ENCODE peak calls at places on chromosomes 11 and 22, in five cellular contexts. One of them, this sample, is unnamed.

GRCh38 chr11:128207861-128208321 is 379.5 kb downstream of the ETS1 start:
- DNase-seq in AG04449: peak; percentile 82
- DNase-seq in GM06990: no peak
- DNase-seq in epithelial cell of proximal tubule: peak; percentile 100
- DNase-seq in colonic mucosa: no peak
- DNase-seq in this sample: peak; percentile 92

GRCh38 chr22:33240901-33241300 is 182.7 kb upstream of the SYN3 start:
- DNase-seq in GM06990: peak; percentile 35
- DNase-seq in AG04449: no peak
- DNase-seq in colonic mucosa: no peak
- DNase-seq in epithelial cell of proximal tubule: no peak
- DNase-seq in this sample: no peak

GRCh38 chr11:119854521-119854920 is 125.5 kb upstream of the NECTIN1 start:
- DNase-seq in colonic mucosa: peak; percentile 41
- DNase-seq in AG04449: no peak
- DNase-seq in epithelial cell of proximal tubule: no peak
- DNase-seq in GM06990: no peak
- DNase-seq in this sample: no peak

GRCh38 chr22:42615092-42615859 is 593 bp upstream of the POLDIP3 start:
- DNase-seq in colonic mucosa: peak; percentile 92
- DNase-seq in GM06990: peak; percentile 92
- DNase-seq in epithelial cell of proximal tubule: peak; percentile 92
- DNase-seq in AG04449: peak; percentile 97
- DNase-seq in this sample: peak; percentile 98

GRCh38 chr11:420911-421321 is 6.1 kb upstream of the SIGIRR start:
- DNase-seq in epithelial cell of proximal tubule: no peak
- DNase-seq in colonic mucosa: no peak
- DNase-seq in AG04449: no peak
- DNase-seq in GM06990: no peak
- DNase-seq in this sample: no peak

GRCh38 chr11:61054927-61055562 is 47.2 kb upstream of the CD5 start:
- DNase-seq in epithelial cell of proximal tubule: no peak
- DNase-seq in colonic mucosa: no peak
- DNase-seq in AG04449: no peak
- DNase-seq in GM06990: no peak
- DNase-seq in this sample: no peak

GRCh38 chr11:67644042-67644441 is 4.5 kb upstream of the TBX10 start:
- DNase-seq in AG04449: no peak
- DNase-seq in GM06990: no peak
- DNase-seq in epithelial cell of proximal tubule: no peak
- DNase-seq in colonic mucosa: no peak
- DNase-seq in this sample: no peak

GRCh38 chr11:110715541-110715940 is 3.3 kb upstream of the ARHGAP20 start:
- DNase-seq in GM06990: no peak
- DNase-seq in epithelial cell of proximal tubule: no peak
- DNase-seq in AG04449: no peak
- DNase-seq in colonic mucosa: no peak
- DNase-seq in this sample: no peak

GRCh38 chr11:64001552-64002427 is 15.6 kb downstream of the OTUB1 start:
- DNase-seq in GM06990: no peak
- DNase-seq in AG04449: no peak
- DNase-seq in colonic mucosa: no peak
- DNase-seq in epithelial cell of proximal tubule: no peak
- DNase-seq in this sample: no peak

GRCh38 chr11:85595285-85595884 is 31.8 kb downstream of the DLG2 start:
- DNase-seq in colonic mucosa: no peak
- DNase-seq in epithelial cell of proximal tubule: no peak
- DNase-seq in GM06990: peak; percentile 3
- DNase-seq in AG04449: no peak
- DNase-seq in this sample: no peak

GRCh38 chr11:126147268-126148111 is 64.0 kb downstream of the RPUSD4 start:
- DNase-seq in GM06990: no peak
- DNase-seq in epithelial cell of proximal tubule: no peak
- DNase-seq in AG04449: no peak
- DNase-seq in colonic mucosa: no peak
- DNase-seq in this sample: no peak

GRCh38 chr11:65437436-65438227 is 15.0 kb downstream of the NEAT1 start:
- DNase-seq in colonic mucosa: no peak
- DNase-seq in epithelial cell of proximal tubule: no peak
- DNase-seq in AG04449: no peak
- DNase-seq in GM06990: no peak
- DNase-seq in this sample: no peak

GRCh38 chr11:57903441-57904123 is 120.1 kb upstream of the OR9Q1 start:
- DNase-seq in AG04449: no peak
- DNase-seq in colonic mucosa: peak; percentile 73
- DNase-seq in GM06990: peak; percentile 25
- DNase-seq in epithelial cell of proximal tubule: peak; percentile 73
- DNase-seq in this sample: peak; percentile 7

GRCh38 chr22:50665738-50666137 is 6.9 kb upstream of the SHANK3 start:
- DNase-seq in AG04449: no peak
- DNase-seq in GM06990: no peak
- DNase-seq in colonic mucosa: no peak
- DNase-seq in epithelial cell of proximal tubule: no peak
- DNase-seq in this sample: no peak

GRCh38 chr11:69926376-69927050 is 107.3 kb upstream of the FGF3 start:
- DNase-seq in AG04449: no peak
- DNase-seq in colonic mucosa: no peak
- DNase-seq in epithelial cell of proximal tubule: no peak
- DNase-seq in GM06990: no peak
- DNase-seq in this sample: no peak

GRCh38 chr22:44151661-44152060 is 29.1 kb upstream of the PARVG start:
- DNase-seq in colonic mucosa: no peak
- DNase-seq in epithelial cell of proximal tubule: no peak
- DNase-seq in AG04449: no peak
- DNase-seq in GM06990: no peak
- DNase-seq in this sample: no peak

GRCh38 chr11:65842144-65842543 is 8.4 kb downstream of the SNX32 start:
- DNase-seq in epithelial cell of proximal tubule: no peak
- DNase-seq in colonic mucosa: no peak
- DNase-seq in GM06990: no peak
- DNase-seq in AG04449: no peak
- DNase-seq in this sample: no peak

GRCh38 chr11:116605543-116605942 is 167.2 kb downstream of the BUD13 start:
- DNase-seq in AG04449: no peak
- DNase-seq in colonic mucosa: peak; percentile 46
- DNase-seq in GM06990: no peak
- DNase-seq in epithelial cell of proximal tubule: peak; percentile 1
- DNase-seq in this sample: peak; percentile 5

GRCh38 chr22:18031670-18032454 is 7.5 kb upstream of the MICAL3 start:
- DNase-seq in GM06990: no peak
- DNase-seq in AG04449: peak; percentile 92
- DNase-seq in colonic mucosa: no peak
- DNase-seq in epithelial cell of proximal tubule: peak; percentile 88
- DNase-seq in this sample: peak; percentile 94

GRCh38 chr22:32620992-32621391 is 146.4 kb downstream of the FBXO7 start:
- DNase-seq in colonic mucosa: no peak
- DNase-seq in AG04449: no peak
- DNase-seq in epithelial cell of proximal tubule: no peak
- DNase-seq in GM06990: no peak
- DNase-seq in this sample: no peak

GRCh38 chr22:49999063-49999900 is 13.3 kb downstream of the IL17REL start:
- DNase-seq in colonic mucosa: no peak
- DNase-seq in epithelial cell of proximal tubule: no peak
- DNase-seq in AG04449: no peak
- DNase-seq in GM06990: no peak
- DNase-seq in this sample: no peak

GRCh38 chr11:2910401-2910955 is 18.7 kb downstream of the PHLDA2 start:
- DNase-seq in colonic mucosa: no peak
- DNase-seq in AG04449: no peak
- DNase-seq in GM06990: no peak
- DNase-seq in epithelial cell of proximal tubule: no peak
- DNase-seq in this sample: no peak

GRCh38 chr22:29820941-29821789 is 16.9 kb downstream of the ASCC2 start:
- DNase-seq in GM06990: peak; percentile 57
- DNase-seq in colonic mucosa: peak; percentile 88
- DNase-seq in epithelial cell of proximal tubule: peak; percentile 81
- DNase-seq in AG04449: peak; percentile 78
- DNase-seq in this sample: peak; percentile 79

GRCh38 chr11:69832561-69833413 is 13.6 kb upstream of the FGF3 start:
- DNase-seq in colonic mucosa: no peak
- DNase-seq in epithelial cell of proximal tubule: no peak
- DNase-seq in GM06990: no peak
- DNase-seq in AG04449: no peak
- DNase-seq in this sample: no peak

GRCh38 chr11:117095301-117096139 is 2.7 kb downstream of the SIK3 start:
- DNase-seq in epithelial cell of proximal tubule: no peak
- DNase-seq in GM06990: no peak
- DNase-seq in colonic mucosa: no peak
- DNase-seq in AG04449: no peak
- DNase-seq in this sample: no peak

GRCh38 chr11:79200398-79201070 is 240.3 kb downstream of the TENM4 start:
- DNase-seq in colonic mucosa: no peak
- DNase-seq in GM06990: no peak
- DNase-seq in epithelial cell of proximal tubule: no peak
- DNase-seq in AG04449: no peak
- DNase-seq in this sample: no peak

GRCh38 chr22:17549655-17550054 is 13.6 kb upstream of the SLC25A18 start:
- DNase-seq in colonic mucosa: no peak
- DNase-seq in epithelial cell of proximal tubule: no peak
- DNase-seq in GM06990: no peak
- DNase-seq in AG04449: no peak
- DNase-seq in this sample: no peak

This sample was measured in kidney epithelial cell.